ENCODE peak calls at places on chromosome 22, in four cellular contexts. One of them, this sample, is unnamed. For H3K9me3, the result is how much of the 10 kb centered on the place peaks cover.

GRCh38 chr22:37636186-37636948 is 3.1 kb upstream of the SH3BP1 start:
- DNase-seq in Karpas-422: no peak
- DNase-seq in GM23248: peak
- DNase-seq in H9: no peak
- DNase-seq in this sample: no peak

GRCh38 chr22:41915035-41915782 is at the start of gene SHISA8:
- DNase-seq in GM23248: peak
- DNase-seq in Karpas-422: peak
- DNase-seq in H9: no peak
- DNase-seq in this sample: no peak

GRCh38 chr22:20131856-20132685 is 467 bp downstream of the ZDHHC8 start:
- DNase-seq in H9: no peak
- DNase-seq in Karpas-422: peak
- DNase-seq in GM23248: peak
- DNase-seq in this sample: no peak

GRCh38 chr22:46090051-46090591 is 60.2 kb upstream of the PPARA start:
- DNase-seq in H9: no peak
- DNase-seq in GM23248: peak
- DNase-seq in Karpas-422: no peak
- DNase-seq in this sample: no peak

GRCh38 chr22:31295831-31296230 is 3.5 kb upstream of the PIK3IP1 start:
- DNase-seq in Karpas-422: no peak
- DNase-seq in GM23248: peak
- DNase-seq in H9: no peak
- DNase-seq in this sample: no peak

GRCh38 chr22:30881361-30882180 is 87.0 kb downstream of the MORC2 start:
- DNase-seq in Karpas-422: no peak
- DNase-seq in GM23248: no peak
- DNase-seq in H9: no peak
- DNase-seq in this sample: no peak

GRCh38 chr22:46245515-46245914 is 4.6 kb downstream of the CDPF1 start:
- DNase-seq in H9: no peak
- DNase-seq in GM23248: no peak
- DNase-seq in Karpas-422: no peak
- DNase-seq in this sample: no peak

GRCh38 chr22:46445771-46446485 is 91.5 kb downstream of the CELSR1 start:
- DNase-seq in H9: no peak
- DNase-seq in GM23248: no peak
- DNase-seq in Karpas-422: no peak
- DNase-seq in this sample: no peak

GRCh38 chr22:38751422-38752346 is 4.1 kb downstream of the SUN2 start:
- DNase-seq in Karpas-422: peak
- DNase-seq in H9: no peak
- DNase-seq in GM23248: no peak
- DNase-seq in this sample: peak

GRCh38 chr22:28943501-28943879 is 60.1 kb downstream of the ZNRF3 start:
- DNase-seq in GM23248: no peak
- DNase-seq in H9: no peak
- DNase-seq in Karpas-422: no peak
- DNase-seq in this sample: no peak

GRCh38 chr22:24841261-24841660 is 35.2 kb downstream of the SGSM1 start:
- DNase-seq in GM23248: no peak
- DNase-seq in Karpas-422: no peak
- DNase-seq in H9: no peak
- DNase-seq in this sample: no peak

GRCh38 chr22:20885557-20886323 is 26.9 kb downstream of the SNAP29 start:
- DNase-seq in H9: peak
- DNase-seq in GM23248: peak
- DNase-seq in Karpas-422: peak
- DNase-seq in this sample: peak

GRCh38 chr22:37469416-37470086 is 16.6 kb downstream of the MFNG start:
- DNase-seq in GM23248: no peak
- DNase-seq in H9: no peak
- DNase-seq in Karpas-422: no peak
- DNase-seq in this sample: no peak

GRCh38 chr22:23071163-23072034 is 1.1 kb downstream of the GNAZ start:
- DNase-seq in H9: no peak
- DNase-seq in Karpas-422: no peak
- DNase-seq in GM23248: no peak
- DNase-seq in this sample: no peak

GRCh38 chr22:31055322-31056159 is 25.6 kb upstream of the SMTN start:
- DNase-seq in H9: peak
- DNase-seq in Karpas-422: no peak
- DNase-seq in GM23248: peak
- DNase-seq in this sample: peak

GRCh38 chr22:24583221-24583971 is 9.5 kb downstream of the LRRC75B start:
- DNase-seq in Karpas-422: no peak
- DNase-seq in GM23248: peak
- DNase-seq in H9: no peak
- DNase-seq in this sample: peak

GRCh38 chr22:45329536-45329936 is 19.8 kb downstream of the FAM118A start:
- DNase-seq in Karpas-422: no peak
- DNase-seq in H9: no peak
- DNase-seq in GM23248: no peak
- DNase-seq in this sample: no peak

GRCh38 chr22:40506762-40507161 is 129.8 kb downstream of the MRTFA start:
- DNase-seq in Karpas-422: no peak
- DNase-seq in GM23248: no peak
- DNase-seq in H9: no peak
- DNase-seq in this sample: no peak

GRCh38 chr22:46079861-46080821 is 70.2 kb upstream of the PPARA start:
- DNase-seq in GM23248: peak
- DNase-seq in H9: no peak
- DNase-seq in Karpas-422: no peak
- DNase-seq in this sample: no peak

GRCh38 chr22:22342697-22343602 is 98.4 kb downstream of the VPREB1 start:
- DNase-seq in H9: peak
- DNase-seq in Karpas-422: peak
- DNase-seq in GM23248: peak
- DNase-seq in this sample: peak

GRCh38 chr22:34850010-34850409 is 215.9 kb upstream of the ISX start:
- DNase-seq in H9: no peak
- DNase-seq in GM23248: no peak
- DNase-seq in Karpas-422: no peak
- DNase-seq in this sample: no peak

GRCh38 chr22:24390576-24390975 is 36.8 kb upstream of the ADORA2A start:
- DNase-seq in H9: no peak
- DNase-seq in Karpas-422: no peak
- DNase-seq in GM23248: peak
- DNase-seq in this sample: no peak

GRCh38 chr22:24693359-24693758 is 81.2 kb downstream of the PIWIL3 start:
- DNase-seq in GM23248: no peak
- DNase-seq in Karpas-422: no peak
- DNase-seq in H9: no peak
- DNase-seq in this sample: no peak

GRCh38 chr22:42752230-42752746 is 31.6 kb upstream of the A4GALT start:
- DNase-seq in H9: no peak
- DNase-seq in GM23248: no peak
- DNase-seq in Karpas-422: no peak
- DNase-seq in this sample: no peak

GRCh38 chr22:47927811-47928210 is 1165.4 kb downstream of the TBC1D22A start:
- DNase-seq in GM23248: no peak
- DNase-seq in H9: no peak
- DNase-seq in Karpas-422: no peak
- DNase-seq in this sample: no peak

GRCh38 chr22:47933226-47933625 is 1170.8 kb downstream of the TBC1D22A start:
- DNase-seq in GM23248: no peak
- DNase-seq in H9: no peak
- DNase-seq in Karpas-422: no peak
- DNase-seq in this sample: no peak

GRCh38 chr22:47928626-47929025 is 1166.2 kb downstream of the TBC1D22A start:
- DNase-seq in H9: no peak
- DNase-seq in Karpas-422: no peak
- DNase-seq in GM23248: no peak
- DNase-seq in this sample: peak

GRCh38 chr22:47929073-47929472 is 1166.6 kb downstream of the TBC1D22A start:
- DNase-seq in H9: no peak
- DNase-seq in GM23248: no peak
- DNase-seq in Karpas-422: peak
- DNase-seq in this sample: no peak

GRCh38 chr22:47929646-47930185 is 1167.3 kb downstream of the TBC1D22A start:
- DNase-seq in Karpas-422: no peak
- DNase-seq in H9: no peak
- DNase-seq in GM23248: no peak
- DNase-seq in this sample: no peak
- H3K9me3 ChIP-seq in Karpas-422: under half
- H3K9me3 ChIP-seq in H9: under half
- H3K9me3 ChIP-seq in GM23248: under half
- H3K9me3 ChIP-seq in this sample: under half

DNA sequence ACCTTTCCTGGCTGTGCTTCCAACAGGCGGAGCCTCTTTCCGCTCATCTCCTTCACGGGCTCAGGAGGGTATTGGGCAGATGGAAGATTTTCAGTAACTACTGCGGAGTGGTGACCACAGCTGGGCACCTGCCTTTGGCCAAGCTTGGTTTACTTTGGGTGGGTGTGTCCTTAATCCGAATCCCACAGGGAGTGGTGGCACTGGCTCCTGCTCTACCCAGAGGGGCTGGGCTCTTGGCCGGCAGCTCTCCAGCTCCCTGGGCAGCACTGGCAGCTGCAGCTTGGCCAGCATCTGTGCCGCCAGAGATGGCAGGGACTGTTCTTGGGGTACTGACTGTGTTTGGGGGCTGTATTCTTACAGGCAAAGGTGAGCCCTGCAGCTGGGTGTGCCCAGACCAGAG is 29.8 kb downstream of the BID start:
- DNase-seq in Karpas-422: no peak
- DNase-seq in H9: no peak
- DNase-seq in GM23248: no peak
- DNase-seq in this sample: no peak
- H3K4me2 ChIP-seq in Karpas-422: no peak
- H3K4me2 ChIP-seq in H9: no peak
- H3K4me2 ChIP-seq in GM23248: no peak
- H3K4me2 ChIP-seq in this sample: no peak

DNA sequence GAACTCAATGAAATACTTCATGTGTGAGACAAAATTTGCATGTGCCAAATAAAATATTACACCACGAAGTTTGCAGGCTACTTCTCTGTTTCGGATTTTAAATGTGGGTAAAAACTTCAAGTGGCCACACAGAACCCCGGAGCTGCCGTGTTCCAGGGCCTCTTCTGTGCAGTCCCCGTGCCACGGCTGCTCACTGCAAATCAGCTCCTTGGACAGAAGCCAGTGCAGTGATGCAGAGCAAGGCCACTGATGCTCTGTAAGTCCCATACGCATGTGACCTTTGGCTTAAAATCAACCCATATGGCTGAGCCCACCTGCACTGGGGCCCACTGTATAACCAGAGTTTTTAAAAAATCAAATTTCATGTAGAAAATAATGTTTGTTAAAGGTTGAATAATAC is 1309.4 kb downstream of the TBC1D22A start:
- DNase-seq in Karpas-422: peak
- DNase-seq in GM23248: no peak
- DNase-seq in H9: no peak
- DNase-seq in this sample: no peak
- H3K9me3 ChIP-seq in Karpas-422: under half
- H3K9me3 ChIP-seq in GM23248: under half
- H3K9me3 ChIP-seq in H9: under half
- H3K9me3 ChIP-seq in this sample: under half

DNA sequence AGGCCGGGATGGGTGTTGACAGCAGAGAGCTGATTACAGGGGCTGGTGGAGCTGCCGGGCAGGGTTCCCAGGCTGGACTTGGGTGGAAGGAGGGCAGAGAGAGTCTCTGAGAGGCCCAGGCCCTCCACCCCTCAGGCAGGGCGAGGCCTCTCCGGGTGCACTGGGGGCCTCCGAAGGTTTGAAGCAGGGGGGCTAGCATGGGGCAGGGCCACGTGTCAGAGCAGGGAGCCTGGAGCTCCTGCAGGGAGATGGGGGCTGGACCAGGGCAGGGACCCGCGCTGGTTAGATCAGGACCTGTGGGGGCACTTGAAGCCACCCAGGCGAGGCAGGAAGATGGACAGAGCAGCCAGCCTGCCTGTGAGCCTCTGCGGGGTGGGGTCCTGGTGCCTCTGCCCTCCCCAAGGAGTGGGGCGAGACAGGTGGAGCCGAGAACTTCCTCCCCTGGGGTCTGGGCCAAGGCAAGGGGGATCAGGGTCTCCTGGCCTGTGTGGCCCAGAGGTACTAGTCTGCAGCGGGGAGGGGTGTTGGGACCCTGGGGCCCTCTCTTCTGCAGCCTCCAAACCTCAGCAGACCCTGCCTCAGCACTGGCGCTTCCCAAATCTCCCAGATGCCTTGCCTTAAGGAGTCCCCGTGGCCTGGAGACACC is 911 bp downstream of the PANX2 start:
- DNase-seq in H9: no peak
- DNase-seq in Karpas-422: no peak
- DNase-seq in GM23248: no peak
- DNase-seq in this sample: no peak
- H3K4me2 ChIP-seq in H9: peak
- H3K4me2 ChIP-seq in Karpas-422: no peak
- H3K4me2 ChIP-seq in GM23248: no peak
- H3K4me2 ChIP-seq in this sample: peak

GRCh38 chr22:49645257-49645656 is 182.4 kb downstream of the BRD1 start:
- DNase-seq in Karpas-422: no peak
- DNase-seq in GM23248: no peak
- DNase-seq in H9: no peak
- DNase-seq in this sample: no peak

GRCh38 chr22:49642741-49643140 is 184.9 kb downstream of the BRD1 start:
- DNase-seq in H9: no peak
- DNase-seq in Karpas-422: no peak
- DNase-seq in GM23248: no peak
- DNase-seq in this sample: no peak

GRCh38 chr22:49642331-49642730 is 185.3 kb downstream of the BRD1 start:
- DNase-seq in Karpas-422: no peak
- DNase-seq in GM23248: no peak
- DNase-seq in H9: no peak
- DNase-seq in this sample: no peak

GRCh38 chr22:49643466-49643865 is 184.2 kb downstream of the BRD1 start:
- DNase-seq in Karpas-422: no peak
- DNase-seq in GM23248: no peak
- DNase-seq in H9: no peak
- DNase-seq in this sample: no peak

GRCh38 chr22:49643998-49644397 is 183.7 kb downstream of the BRD1 start:
- DNase-seq in Karpas-422: no peak
- DNase-seq in H9: no peak
- DNase-seq in GM23248: no peak
- DNase-seq in this sample: no peak
- H3K9me3 ChIP-seq in Karpas-422: under half
- H3K9me3 ChIP-seq in H9: under half
- H3K9me3 ChIP-seq in GM23248: under half
- H3K9me3 ChIP-seq in this sample: under half